ENCODE peak calls at places on chromosomes 3 and 15, in five cellular contexts. Q is K562; C is transverse colon; R is uterus; A is CD8-positive, alpha-beta memory T cell. J is an unnamed sample.
A peak's percentile ranks its signal among the peaks of the same experiment; 100 is the strongest.

GRCh38 chr15:69253156-69253555 is 45.6 kb upstream of the PAQR5 start:
- DNase-seq in Q (no peak), C (no peak), R (peak; percentile 18), A (no peak), J (no peak)

GRCh38 chr3:9121366-9121765 is 128.1 kb downstream of the SRGAP3 start:
- DNase-seq in Q (no peak), C (no peak), R (no peak), A (no peak), J (no peak)

GRCh38 chr3:64988188-64988587 is 300.4 kb upstream of the ADAMTS9 start:
- DNase-seq in Q (no peak), C (no peak), R (no peak), A (no peak), J (no peak)

GRCh38 chr15:74727727-74728126 is 2.4 kb upstream of the CYP1A1 start:
- DNase-seq in Q (no peak), C (no peak), R (no peak), A (no peak), J (no peak)

GRCh38 chr15:66085128-66085527 is 168.4 kb downstream of the MEGF11 start:
- DNase-seq in Q (no peak), C (no peak), R (no peak), A (no peak), J (no peak)

GRCh38 chr3:134640872-134641470 is 9.9 kb downstream of the KY start:
- DNase-seq in Q (peak; percentile 22), C (no peak), R (no peak), A (no peak), J (no peak)

GRCh38 chr15:65310431-65311137 is 6.1 kb downstream of the RNU5B-1 start:
- DNase-seq in Q (no peak), C (no peak), R (no peak), A (no peak), J (no peak)

GRCh38 chr3:44240061-44240460 is 1.6 kb upstream of the TOPAZ1 start:
- DNase-seq in Q (no peak), C (no peak), R (no peak), A (no peak), J (no peak)

GRCh38 chr15:57792729-57793449 is 86.4 kb downstream of the POLR2M start:
- DNase-seq in Q (no peak), C (peak; percentile 57), R (no peak), A (no peak), J (no peak)

GRCh38 chr15:64895285-64896065 is 16.2 kb upstream of the ANKDD1A start:
- DNase-seq in Q (no peak), C (peak; percentile 41), R (no peak), A (peak; percentile 46), J (no peak)

GRCh38 chr15:73573572-73573971 is 59.6 kb downstream of the NPTN start:
- DNase-seq in Q (no peak), C (peak; percentile 89), R (peak; percentile 39), A (no peak), J (no peak)

GRCh38 chr3:123324880-123325765 is 123.4 kb downstream of the SEC22A start:
- DNase-seq in Q (no peak), C (no peak), R (no peak), A (no peak), J (no peak)

GRCh38 chr3:184439096-184439495 is 59.2 kb downstream of the CHRD start:
- DNase-seq in Q (no peak), C (no peak), R (no peak), A (no peak), J (no peak)

GRCh38 chr3:179713643-179714090 is 60.8 kb downstream of the USP13 start:
- DNase-seq in Q (no peak), C (no peak), R (no peak), A (no peak), J (no peak)

GRCh38 chr3:45644467-45645201 is 44.6 kb upstream of the SACM1L start:
- DNase-seq in Q (no peak), C (no peak), R (no peak), A (no peak), J (no peak)

GRCh38 chr3:171260430-171260829 is 199.8 kb downstream of the TNIK start:
- DNase-seq in Q (no peak), C (no peak), R (no peak), A (no peak), J (no peak)

GRCh38 chr3:48305396-48305795 is 28.1 kb downstream of the SPINK8 start:
- DNase-seq in Q (no peak), C (no peak), R (no peak), A (no peak), J (no peak)

GRCh38 chr15:26525096-26525495 is 247.8 kb downstream of the GABRB3 start:
- DNase-seq in Q (no peak), C (no peak), R (no peak), A (no peak), J (no peak)

GRCh38 chr3:135516143-135516542 is 449.4 kb upstream of the PPP2R3A start:
- DNase-seq in Q (peak; percentile 12), C (no peak), R (no peak), A (no peak), J (no peak)

GRCh38 chr15:79914728-79915127 is 17.9 kb upstream of the MTHFS start:
- DNase-seq in Q (no peak), C (no peak), R (no peak), A (no peak), J (no peak)
- H3K9me3 ChIP-seq in Q (peaks cover 21% of the 10 kb centered on the region), C (peaks cover 55% of the 10 kb centered on the region), R (no peaks in the 10 kb centered on the region), A (peaks cover 36% of the 10 kb centered on the region), J (peaks cover 27% of the 10 kb centered on the region)

DNA sequence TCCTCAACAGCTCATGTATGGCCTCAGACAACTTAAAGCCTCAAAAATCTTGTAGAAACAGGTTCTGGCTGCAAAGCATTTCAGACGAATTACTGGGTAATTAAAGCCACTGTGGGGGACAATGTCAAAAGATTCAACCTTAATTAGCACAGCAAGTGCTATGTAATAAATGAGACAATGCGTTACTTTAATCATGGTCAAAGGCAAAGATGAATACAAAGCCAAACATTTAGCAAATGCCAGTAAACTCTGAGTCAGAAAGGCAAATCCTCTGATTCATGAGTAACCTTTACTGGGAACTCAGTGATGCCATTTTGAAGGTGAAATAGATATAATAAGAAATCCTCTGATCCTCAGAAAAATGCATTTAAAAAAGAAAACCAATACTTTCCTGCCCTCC is 1111.3 kb downstream of the TUSC7 start:
- DNase-seq in Q (no peak), C (no peak), R (no peak), A (no peak), J (no peak)
- H3K27ac ChIP-seq in Q (no peak overlapping the region), C (no peak overlapping the region), R (no peak overlapping the region), A (no peak overlapping the region), J (no peak overlapping the region)

GRCh38 chr3:151314593-151314992 is 2.0 kb downstream of the GPR87 start:
- DNase-seq in Q (no peak), C (no peak), R (no peak), A (no peak), J (no peak)
- H3K4me1 ChIP-seq in Q (no peaks in the 10 kb centered on the region), C (no peaks in the 10 kb centered on the region), R (no peaks in the 10 kb centered on the region), A (no peaks in the 10 kb centered on the region), J (no peaks in the 10 kb centered on the region)

GRCh38 chr15:46126581-46126980 is 491.8 kb downstream of the SQOR start:
- DNase-seq in Q (no peak), C (no peak), R (no peak), A (no peak), J (no peak)

GRCh38 chr15:46129145-46129544 is 494.3 kb downstream of the SQOR start:
- DNase-seq in Q (no peak), C (no peak), R (no peak), A (no peak), J (no peak)

GRCh38 chr15:46131876-46132275 is 497.0 kb downstream of the SQOR start:
- DNase-seq in Q (no peak), C (no peak), R (no peak), A (no peak), J (no peak)

DNA sequence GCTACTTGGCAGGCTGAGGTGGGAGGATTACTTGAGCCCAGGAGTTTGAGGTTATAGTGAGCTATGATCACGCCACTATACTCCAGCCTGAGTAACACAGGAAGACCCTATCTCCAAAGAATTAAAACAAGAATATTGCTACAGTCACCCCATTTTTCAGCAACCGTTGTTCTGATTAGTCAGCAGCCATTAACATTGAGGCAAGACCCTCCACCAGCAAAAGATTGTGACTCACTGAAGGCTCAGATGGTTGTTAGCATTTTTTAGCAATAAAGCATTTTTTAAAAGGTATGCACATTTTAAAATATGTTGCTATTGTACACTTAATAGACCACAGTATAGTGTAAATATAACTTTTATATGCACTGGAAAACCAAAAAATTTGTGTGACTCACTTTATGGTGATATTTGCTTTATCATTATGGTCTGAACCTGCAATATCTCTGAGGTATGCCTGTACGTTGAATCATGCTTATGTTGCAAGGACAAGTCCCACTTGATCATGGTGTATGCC is 492.6 kb downstream of the SQOR start:
- DNase-seq in Q (no peak), C (no peak), R (no peak), A (no peak), J (no peak)
- H3K9me3 ChIP-seq in Q (no peaks in the 10 kb centered on the region), C (peaks cover 14% of the 10 kb centered on the region), R (no peaks in the 10 kb centered on the region), A (no peaks in the 10 kb centered on the region), J (peaks cover 7% of the 10 kb centered on the region)